ENCODE peak calls at places on chromosomes 6 and 20, in five cellular contexts. R is OCI-M1, B is glutamatergic neuron, H is H54, Z is hepatocyte. G is an unnamed sample.

GRCh38 chr20:17749979-17750721 is 50.4 kb downstream of the BANF2 start:
- DNase-seq in Z (no peak), H (no peak), R (no peak), B (no peak), G (no peak)

GRCh38 chr20:62929051-62929538 is 2.8 kb upstream of the DIDO1 start:
- DNase-seq in B (peak; percentile 73), H (no peak), Z (peak; percentile 83), R (peak; percentile 37), G (peak; percentile 6)

GRCh38 chr6:159113223-159113622 is 56.0 kb upstream of the FNDC1 start:
- DNase-seq in R (no peak), H (no peak), B (no peak), Z (no peak), G (no peak)

GRCh38 chr6:24568687-24569086 is 73.9 kb downstream of the ALDH5A1 start:
- DNase-seq in H (no peak), Z (no peak), R (no peak), B (no peak), G (no peak)

GRCh38 chr20:59673288-59673997 is 69.1 kb downstream of the PHACTR3 start:
- DNase-seq in B (no peak), Z (no peak), R (no peak), H (no peak), G (no peak)

GRCh38 chr20:23657202-23657601 is 19.4 kb upstream of the CST3 start:
- DNase-seq in H (no peak), Z (no peak), B (no peak), R (no peak), G (no peak)

GRCh38 chr20:44586289-44586911 is 4.0 kb downstream of the PKIG start:
- DNase-seq in B (no peak), Z (no peak), H (no peak), R (peak; percentile 27), G (no peak)

GRCh38 chr6:146545608-146546007 is 2.0 kb downstream of the RAB32 start:
- DNase-seq in R (no peak), Z (peak; percentile 17), H (no peak), B (no peak), G (no peak)

GRCh38 chr20:51360451-51361230 is 181.9 kb downstream of the NFATC2 start:
- DNase-seq in B (no peak), R (no peak), Z (peak; percentile 29), H (peak; percentile 72), G (no peak)

G was measured in substantia nigra.